ENCODE peak calls at places on chromosomes 4 and X, in eight cellular contexts. S is activated B cell treated with CpG ODN at 0.5 μM for 24 hours; V is substantia nigra; C is T-helper 17 cell; X is mammary epithelial cell; Q is stimulated activated CD4-positive, alpha-beta T cell treated with anti-CD3 and anti-CD28 coated beads, Interleukin-2, amount 100 ng/mL, for 48 hours; H is NCI-H146; P is NCI-H510A. M is an unnamed sample.

GRCh38 chr4:13329963-13330362 is 154.2 kb downstream of the RAB28 start:
- DNase-seq in S (no peak), X (peak; percentile 77), C (no peak), V (no peak), Q (no peak), H (no peak), P (no peak), M (peak; percentile 18)

GRCh38 chr4:21134994-21135393 is 434.7 kb downstream of the PACRGL start:
- DNase-seq in S (no peak), C (no peak), X (peak; percentile 29), V (no peak), Q (no peak), H (no peak), P (no peak), M (no peak)

GRCh38 chrX:103187953-103188475 is 26.9 kb upstream of the BEX4 start:
- DNase-seq in X (peak; percentile 10), S (no peak), C (no peak), V (no peak), Q (no peak), P (no peak), H (no peak), M (no peak)

GRCh38 chr4:105432438-105432837 is 41.4 kb downstream of the PPA2 start:
- DNase-seq in X (no peak), H (no peak), V (no peak), C (no peak), P (no peak), Q (no peak), S (no peak), M (no peak)

GRCh38 chr4:38914859-38915258 is 47.3 kb downstream of the FAM114A1 start:
- DNase-seq in X (no peak), P (no peak), C (no peak), S (no peak), V (no peak), H (no peak), Q (no peak), M (no peak)

GRCh38 chr4:153573881-153574807 is 108.0 kb downstream of the TMEM131L start:
- DNase-seq in X (peak; percentile 61), V (peak; percentile 13), Q (peak; percentile 32), C (peak; percentile 16), S (no peak), H (peak; percentile 15), P (no peak), M (peak; percentile 25)

GRCh38 chr4:77127837-77128621 is 29.0 kb upstream of the CCNG2 start:
- DNase-seq in X (no peak), C (no peak), H (no peak), V (no peak), P (no peak), S (no peak), Q (no peak), M (no peak)

GRCh38 chrX:9414416-9414815 is 50.4 kb upstream of the TBL1X start:
- DNase-seq in C (no peak), X (no peak), S (no peak), P (no peak), H (no peak), V (no peak), Q (no peak), M (no peak)

GRCh38 chr4:123446791-123447474 is 50.3 kb downstream of the SPRY1 start:
- DNase-seq in Q (no peak), S (no peak), H (peak; percentile 65), P (no peak), C (no peak), V (no peak), X (no peak), M (no peak)

GRCh38 chr4:183797445-183798248 is 107.5 kb upstream of the STOX2 start:
- DNase-seq in P (peak; percentile 34), H (peak; percentile 27), C (no peak), V (no peak), X (peak; percentile 48), Q (no peak), S (no peak), M (no peak)

GRCh38 chrX:68940601-68941000 is 111.8 kb downstream of the EFNB1 start:
- DNase-seq in S (no peak), P (no peak), V (no peak), X (no peak), Q (no peak), H (no peak), C (no peak), M (no peak)

GRCh38 chr4:107035711-107036601 is at the start of gene DKK2:
- DNase-seq in S (no peak), V (no peak), C (no peak), H (no peak), X (no peak), Q (no peak), P (no peak), M (no peak)